ENCODE peak calls at places on chromosomes 6 and 20, in seven cellular contexts. S is HFF-Myc; P is colonic mucosa; Y is naive thymus-derived CD4-positive, alpha-beta T cell; R is fibroblast of mammary gland; E is mesenchymal stem cell; V is AG09309. O is an unnamed sample.

GRCh38 chr6:70673601-70674000 is 5.9 kb downstream of the SMAP1 start:
- DNase-seq in S (no peak), P (no peak), Y (no peak), R (peak), E (peak), V (no peak), O (no peak)

GRCh38 chr20:40959325-40960092 is 69.1 kb upstream of the TOP1 start:
- DNase-seq in S (no peak), P (peak), Y (no peak), R (no peak), E (no peak), V (no peak), O (no peak)

GRCh38 chr6:115932481-115932880 is 128.2 kb downstream of the FRK start:
- DNase-seq in S (peak), P (no peak), Y (no peak), R (peak), E (no peak), V (no peak), O (peak)

GRCh38 chr20:2918096-2919049 is 45.1 kb downstream of the PTPRA start:
- DNase-seq in S (no peak), P (no peak), Y (no peak), R (no peak), E (no peak), V (no peak), O (no peak)

GRCh38 chr20:11035211-11035610 is 361.4 kb upstream of the JAG1 start:
- DNase-seq in S (no peak), P (no peak), Y (no peak), R (no peak), E (no peak), V (no peak), O (no peak)

GRCh38 chr6:170157567-170158218 is 133.2 kb downstream of the DLL1 start:
- DNase-seq in S (no peak), P (no peak), Y (no peak), R (no peak), E (no peak), V (no peak), O (no peak)

GRCh38 chr20:47501483-47502270 is at the start of gene NCOA3:
- DNase-seq in S (peak), P (peak), Y (peak), R (peak), E (peak), V (peak), O (peak)

GRCh38 chr6:77454386-77454785 is 8.9 kb downstream of the HTR1B start:
- DNase-seq in S (no peak), P (no peak), Y (no peak), R (no peak), E (no peak), V (no peak), O (no peak)

GRCh38 chr6:157631388-157631787 is 191.7 kb upstream of the SNX9 start:
- DNase-seq in S (no peak), P (no peak), Y (no peak), R (peak), E (no peak), V (peak), O (no peak)

GRCh38 chr20:44180814-44181213 is 6.2 kb downstream of the JPH2 start:
- DNase-seq in S (no peak), P (no peak), Y (no peak), R (no peak), E (peak), V (no peak), O (no peak)

GRCh38 chr20:37486186-37486999 is 34.7 kb upstream of the NNAT start:
- DNase-seq in S (no peak), P (no peak), Y (no peak), R (no peak), E (no peak), V (no peak), O (no peak)

GRCh38 chr6:82072113-82072512 is 175.4 kb downstream of the IBTK start:
- DNase-seq in S (no peak), P (no peak), Y (no peak), R (no peak), E (no peak), V (peak), O (no peak)

GRCh38 chr6:56408976-56409375 is 161.6 kb upstream of the COL21A1 start:
- DNase-seq in S (no peak), P (no peak), Y (no peak), R (no peak), E (no peak), V (no peak), O (no peak)

GRCh38 chr6:148745926-148746325 is 904 bp upstream of the UST start:
- DNase-seq in S (no peak), P (no peak), Y (no peak), R (no peak), E (no peak), V (no peak), O (no peak)

GRCh38 chr20:723756-724155 is 44.5 kb downstream of the SLC52A3 start:
- DNase-seq in S (no peak), P (no peak), Y (no peak), R (no peak), E (no peak), V (no peak), O (no peak)

GRCh38 chr20:59075934-59076508 is 33.4 kb upstream of the PRELID3B start:
- DNase-seq in S (no peak), P (no peak), Y (no peak), R (no peak), E (no peak), V (no peak), O (no peak)

GRCh38 chr6:20200761-20201160 is 11.5 kb downstream of the MBOAT1 start:
- DNase-seq in S (no peak), P (peak), Y (no peak), R (no peak), E (peak), V (no peak), O (no peak)

GRCh38 chr6:25290306-25291060 is 11.3 kb downstream of the CARMIL1 start:
- DNase-seq in S (no peak), P (no peak), Y (no peak), R (no peak), E (no peak), V (no peak), O (no peak)

GRCh38 chr20:62979876-62980373 is 26.8 kb downstream of the BHLHE23 start:
- DNase-seq in S (no peak), P (no peak), Y (no peak), R (no peak), E (no peak), V (no peak), O (no peak)

GRCh38 chr6:24949020-24949569 is 13.3 kb upstream of the RIPOR2 start:
- DNase-seq in S (no peak), P (no peak), Y (peak), R (no peak), E (no peak), V (no peak), O (no peak)

GRCh38 chr20:40502431-40502992 is 186.5 kb downstream of the MAFB start:
- DNase-seq in S (no peak), P (no peak), Y (no peak), R (no peak), E (no peak), V (no peak), O (no peak)

GRCh38 chr6:32457054-32457453 is 17.4 kb downstream of the HLA-DRA start:
- DNase-seq in S (no peak), P (no peak), Y (no peak), R (no peak), E (no peak), V (no peak), O (no peak)

GRCh38 chr20:49742948-49743347 is 29.3 kb upstream of the B4GALT5 start:
- DNase-seq in S (no peak), P (no peak), Y (no peak), R (no peak), E (no peak), V (no peak), O (no peak)

GRCh38 chr20:40978761-40979160 is 49.9 kb upstream of the TOP1 start:
- DNase-seq in S (no peak), P (no peak), Y (no peak), R (no peak), E (no peak), V (no peak), O (no peak)

GRCh38 chr20:63686492-63687321 is 9.7 kb upstream of the TNFRSF6B start:
- DNase-seq in S (peak), P (peak), Y (no peak), R (peak), E (peak), V (peak), O (no peak)

GRCh38 chr6:48111143-48111506 is at the start of gene PTCHD4:
- DNase-seq in S (peak), P (no peak), Y (no peak), R (peak), E (peak), V (peak), O (peak)

GRCh38 chr6:113734886-113735481 is 122.2 kb upstream of the MARCKS start:
- DNase-seq in S (no peak), P (no peak), Y (no peak), R (peak), E (peak), V (no peak), O (no peak)

GRCh38 chr20:50277064-50277415 is 86.4 kb downstream of the CEBPB start:
- DNase-seq in S (no peak), P (no peak), Y (no peak), R (no peak), E (no peak), V (no peak), O (no peak)

GRCh38 chr6:142605922-142606321 is 304.1 kb downstream of the ADGRG6 start:
- DNase-seq in S (no peak), P (no peak), Y (no peak), R (peak), E (peak), V (peak), O (peak)

GRCh38 chr20:61301995-61302525 is 50.0 kb downstream of the CDH4 start:
- DNase-seq in S (no peak), P (no peak), Y (no peak), R (no peak), E (no peak), V (no peak), O (no peak)

GRCh38 chr20:61299088-61299487 is 47.0 kb downstream of the CDH4 start:
- DNase-seq in S (no peak), P (no peak), Y (no peak), R (no peak), E (no peak), V (no peak), O (no peak)

GRCh38 chr20:61299613-61300012 is 47.6 kb downstream of the CDH4 start:
- DNase-seq in S (no peak), P (no peak), Y (no peak), R (no peak), E (no peak), V (peak), O (peak)

GRCh38 chr20:61300741-61301140 is 48.7 kb downstream of the CDH4 start:
- DNase-seq in S (no peak), P (no peak), Y (no peak), R (no peak), E (no peak), V (no peak), O (no peak)

GRCh38 chr20:61300293-61300692 is 48.2 kb downstream of the CDH4 start:
- DNase-seq in S (no peak), P (no peak), Y (no peak), R (no peak), E (no peak), V (no peak), O (no peak)
- H3K4me3 ChIP-seq in S (no peak), P (no peak), Y (no peak), R (no peak), E (no peak), V (no peak), O (no peak)

GRCh38 chr20:53937330-53937729 is 133.1 kb downstream of the BCAS1 start:
- DNase-seq in S (no peak), P (no peak), Y (no peak), R (peak), E (no peak), V (no peak), O (no peak)
- H3K4me3 ChIP-seq in S (no peak), P (no peak), Y (no peak), R (no peak), E (no peak), V (no peak), O (no peak)

GRCh38 chr6:111427341-111428116 is 55.5 kb downstream of the REV3L start:
- DNase-seq in S (peak), P (no peak), Y (no peak), R (peak), E (peak), V (peak), O (peak)
- H3K4me3 ChIP-seq in S (peak), P (no peak), Y (no peak), R (no peak), E (peak), V (no peak), O (no peak)

GRCh38 chr6:127481081-127481480 is 21.9 kb upstream of the KIAA0408 start:
- DNase-seq in S (no peak), P (no peak), Y (no peak), R (no peak), E (peak), V (no peak), O (no peak)

GRCh38 chr6:127475135-127475822 is 16.1 kb upstream of the KIAA0408 start:
- DNase-seq in S (no peak), P (no peak), Y (no peak), R (no peak), E (no peak), V (no peak), O (no peak)

GRCh38 chr6:127481628-127482027 is 22.4 kb upstream of the KIAA0408 start:
- DNase-seq in S (no peak), P (no peak), Y (no peak), R (peak), E (peak), V (no peak), O (peak)

GRCh38 chr6:127475823-127476176 is 16.6 kb upstream of the KIAA0408 start:
- DNase-seq in S (no peak), P (no peak), Y (no peak), R (no peak), E (no peak), V (no peak), O (no peak)

GRCh38 chr6:127477648-127478047 is 18.5 kb upstream of the KIAA0408 start:
- DNase-seq in S (no peak), P (no peak), Y (no peak), R (no peak), E (no peak), V (no peak), O (no peak)
- H3K4me3 ChIP-seq in S (no peak), P (no peak), Y (no peak), R (no peak), E (no peak), V (no peak), O (no peak)

GRCh38 chr6:14120556-14120955 is 3.0 kb downstream of the CD83 start:
- DNase-seq in S (peak), P (no peak), Y (no peak), R (peak), E (no peak), V (no peak), O (no peak)

GRCh38 chr6:14119764-14120163 is 2.2 kb downstream of the CD83 start:
- DNase-seq in S (no peak), P (no peak), Y (no peak), R (peak), E (no peak), V (no peak), O (no peak)

GRCh38 chr6:14117158-14118090 is at the start of gene CD83:
- DNase-seq in S (no peak), P (peak), Y (peak), R (peak), E (peak), V (no peak), O (no peak)

GRCh38 chr6:14118091-14118439 is 493 bp downstream of the CD83 start:
- DNase-seq in S (no peak), P (no peak), Y (no peak), R (no peak), E (no peak), V (no peak), O (no peak)

DNA sequence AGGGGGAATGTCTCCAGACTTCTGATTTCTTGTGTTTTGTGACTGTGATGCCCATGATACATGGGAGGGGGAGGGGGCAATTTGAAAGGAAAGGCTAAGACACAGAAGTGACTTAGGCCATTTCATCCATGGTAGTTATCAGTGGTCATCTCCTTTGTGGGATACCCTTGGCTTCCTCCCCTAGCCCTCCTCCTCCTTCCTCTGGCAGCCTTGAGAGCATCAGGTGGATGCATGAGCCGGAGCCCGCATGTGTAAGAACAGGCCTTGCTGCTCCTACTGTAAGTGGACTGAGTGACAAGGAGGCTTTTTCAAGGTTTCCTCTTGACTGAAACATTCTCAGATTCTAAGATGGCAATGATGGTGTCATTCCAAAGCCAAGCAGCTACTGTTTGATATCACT is 872 bp downstream of the CD83 start:
- DNase-seq in S (no peak), P (no peak), Y (no peak), R (no peak), E (no peak), V (no peak), O (no peak)
- H3K4me3 ChIP-seq in S (peak), P (peak), Y (peak), R (no peak), E (peak), V (no peak), O (no peak)

DNA sequence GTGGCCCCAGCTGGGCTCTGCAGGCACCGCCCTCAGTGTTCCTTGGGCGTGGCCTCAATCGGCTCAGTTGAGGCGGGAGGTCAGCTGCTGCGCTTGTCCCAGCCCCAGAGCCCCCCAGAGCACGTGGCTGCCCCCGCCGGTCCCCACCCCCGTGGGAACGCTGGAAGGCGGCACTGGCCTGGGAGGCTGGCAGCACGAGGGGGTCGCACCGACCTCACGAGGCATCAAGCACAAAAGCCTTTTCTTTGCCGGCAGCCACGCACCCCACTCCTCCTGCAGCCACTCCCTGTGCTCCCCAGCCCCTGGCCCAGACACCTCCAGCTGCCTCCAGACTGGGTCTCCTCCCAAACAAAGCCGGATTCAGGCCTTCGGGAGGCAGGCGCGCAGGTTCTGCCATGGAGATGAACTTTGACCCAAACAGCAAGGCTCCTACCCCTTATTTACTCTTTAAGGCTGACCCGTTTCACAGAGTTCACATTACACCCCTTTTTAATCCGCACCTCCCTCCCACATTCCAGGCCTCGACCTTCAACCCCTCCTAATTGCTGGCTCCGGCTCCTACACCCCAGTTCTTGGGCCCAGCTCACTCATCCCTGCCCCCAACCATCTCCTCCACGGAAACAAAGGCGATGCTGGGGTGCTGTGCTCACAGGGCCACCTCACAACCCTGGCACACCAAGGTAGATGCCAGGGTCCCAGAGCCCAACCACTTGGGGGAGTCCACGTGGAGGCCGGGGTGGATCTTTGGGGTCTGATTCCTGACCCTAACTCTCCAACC is 111.7 kb downstream of the NOL4L start:
- DNase-seq in S (no peak), P (peak), Y (no peak), R (no peak), E (no peak), V (no peak), O (no peak)
- H3K4me3 ChIP-seq in S (peak), P (peak), Y (no peak), R (peak), E (peak), V (no peak), O (no peak)

O was measured in skeletal muscle cell.